ENCODE peak calls at places on chromosomes 2 and 18, in ten cellular contexts. Y is H9; A is GM13976; C is endothelial cell; F is thoracic aorta; Z is body of pancreas; H is RWPE1; I is heart left ventricle; J is IMR-90; N is activated CD8-positive, alpha-beta T cell treated with anti-CD3 and anti-CD28 coated beads for 36 hours. G is an unnamed sample.

GRCh38 chr2:30239308-30240161 is 8.2 kb downstream of the LBH start:
- DNase-seq in C (peak; percentile 72), H (peak; percentile 56), I (peak; percentile 71), Z (peak; percentile 77), A (peak; percentile 65), Y (peak; percentile 84), N (peak; percentile 88), F (no peak), J (peak; percentile 67), G (peak; percentile 76)

GRCh38 chr2:102504833-102505232 is 31.8 kb downstream of the SLC9A4 start:
- DNase-seq in N (no peak), Y (no peak), H (no peak), Z (no peak), J (no peak), A (no peak), I (no peak), F (no peak), C (no peak), G (no peak)

GRCh38 chr18:51751901-51752300 is 554.4 kb upstream of the MEX3C start:
- DNase-seq in A (no peak), C (no peak), F (no peak), H (no peak), Y (no peak), Z (no peak), J (no peak), N (no peak), I (no peak), G (peak; percentile 18)

GRCh38 chr2:46381871-46382270 is 84.7 kb downstream of the EPAS1 start:
- DNase-seq in J (no peak), I (no peak), N (no peak), Z (no peak), Y (peak; percentile 8), F (no peak), C (no peak), H (no peak), A (no peak), G (no peak)

GRCh38 chr2:42044939-42045338 is 2.9 kb upstream of the PKDCC start:
- DNase-seq in Z (no peak), A (no peak), C (no peak), N (no peak), Y (no peak), J (no peak), I (no peak), H (no peak), F (no peak), G (no peak)

GRCh38 chr2:102303589-102303988 is 7.8 kb upstream of the IL1RL1 start:
- DNase-seq in C (no peak), Y (no peak), N (no peak), H (no peak), A (no peak), F (no peak), J (no peak), I (no peak), Z (no peak), G (no peak)

GRCh38 chr18:5421981-5422380 is 121.8 kb downstream of the EPB41L3 start:
- DNase-seq in A (no peak), F (no peak), C (no peak), H (no peak), I (no peak), Z (no peak), N (no peak), J (no peak), Y (no peak), G (no peak)

GRCh38 chr2:200765995-200766660 is 45.6 kb upstream of the BZW1 start:
- DNase-seq in J (peak; percentile 34), I (no peak), F (no peak), Z (no peak), H (peak; percentile 83), N (no peak), A (no peak), Y (no peak), C (no peak), G (peak; percentile 90)

GRCh38 chr2:109612991-109613921 is 510 bp downstream of the SEPTIN10 start:
- DNase-seq in N (no peak), I (peak; percentile 75), F (no peak), Z (peak; percentile 47), J (peak; percentile 61), A (no peak), Y (peak; percentile 39), H (no peak), C (peak; percentile 58), G (peak; percentile 68)

GRCh38 chr2:187826023-187826422 is 271.8 kb upstream of the TFPI start:
- DNase-seq in C (no peak), F (no peak), I (no peak), Z (no peak), N (no peak), J (no peak), Y (no peak), A (no peak), H (no peak), G (peak; percentile 39)

DNA sequence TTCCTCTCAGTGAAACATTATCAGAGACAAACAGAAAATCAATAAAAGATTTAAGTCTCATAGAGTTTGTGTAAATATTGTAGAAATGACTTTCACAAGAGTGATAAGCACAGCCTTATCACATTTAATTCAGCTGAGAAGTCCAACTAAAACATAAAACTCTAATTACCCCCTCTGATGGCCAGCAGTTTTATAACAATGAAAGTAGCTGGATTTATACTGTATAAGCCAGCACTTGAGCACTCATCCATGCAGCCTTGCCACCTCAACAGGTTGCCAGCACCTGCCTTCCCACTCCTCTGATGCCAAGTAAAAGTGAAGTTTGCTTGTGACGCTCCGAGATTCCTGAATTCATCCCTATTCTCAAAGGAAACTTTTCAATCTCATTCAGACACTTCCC is 103.0 kb upstream of the STK39 start:
- DNase-seq in I (no peak), N (no peak), C (no peak), A (no peak), F (no peak), Z (no peak), J (no peak), Y (no peak), H (no peak), G (no peak)
- TF ChIP-seq CTCF in I (no peak), N (no peak), C (no peak), A (no peak), F (no peak), Z (peak; percentile 33), J (no peak), Y (peak; percentile 16), H (no peak), G (no peak)

GRCh38 chr2:191573216-191573615 is 104.7 kb upstream of the NABP1 start:
- DNase-seq in A (no peak), I (no peak), Y (no peak), J (no peak), F (no peak), C (no peak), N (no peak), H (no peak), Z (no peak), G (no peak)

GRCh38 chr2:191574232-191574631 is 103.7 kb upstream of the NABP1 start:
- DNase-seq in A (no peak), H (peak; percentile 14), I (no peak), Z (no peak), F (no peak), Y (no peak), J (no peak), N (no peak), C (no peak), G (no peak)

GRCh38 chr2:191572319-191572718 is 105.6 kb upstream of the NABP1 start:
- DNase-seq in Z (no peak), A (no peak), H (no peak), Y (no peak), F (no peak), I (no peak), J (no peak), N (no peak), C (no peak), G (no peak)

GRCh38 chr2:191569025-191569424 is 108.9 kb upstream of the NABP1 start:
- DNase-seq in I (no peak), N (no peak), C (no peak), Y (peak; percentile 42), H (no peak), F (no peak), J (no peak), Z (no peak), A (no peak), G (no peak)

DNA sequence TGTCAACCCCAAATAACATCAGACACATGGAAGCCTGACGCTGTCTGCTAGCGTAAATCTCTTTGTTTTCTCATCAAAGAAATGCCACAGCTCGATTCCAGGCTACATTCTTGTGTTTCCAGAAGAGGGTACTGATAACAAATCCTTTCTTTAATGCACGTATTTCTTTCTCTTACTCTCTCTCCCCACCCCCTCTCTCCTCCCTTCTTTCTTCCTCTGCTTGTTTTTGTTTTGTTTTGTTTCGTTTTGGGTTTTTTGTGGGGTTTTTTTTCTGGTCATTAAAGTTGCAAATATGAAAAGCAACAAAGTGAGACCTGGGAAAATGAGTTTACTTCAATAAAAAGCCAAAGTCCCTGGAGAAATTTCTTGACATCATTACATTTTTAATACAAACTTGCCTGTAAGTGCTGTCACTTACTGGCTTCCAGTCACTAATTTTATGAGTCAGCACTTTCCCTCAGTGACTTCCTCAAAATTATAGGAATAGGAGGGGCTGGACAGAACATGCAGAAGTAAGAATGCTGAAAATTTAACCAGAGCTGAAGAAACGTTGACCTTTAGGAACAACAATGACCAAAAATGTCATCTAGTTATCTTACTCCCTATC is 106.7 kb upstream of the NABP1 start:
- DNase-seq in H (peak; percentile 44), F (no peak), C (no peak), Z (no peak), Y (no peak), J (peak; percentile 75), I (no peak), N (peak; percentile 35), A (peak; percentile 29), G (peak; percentile 57)
- TF ChIP-seq CTCF in H (peak; percentile 70), F (no peak), C (no peak), Z (no peak), Y (peak; percentile 38), J (peak; percentile 64), I (no peak), N (peak; percentile 50), A (no peak), G (peak; percentile 27)

DNA sequence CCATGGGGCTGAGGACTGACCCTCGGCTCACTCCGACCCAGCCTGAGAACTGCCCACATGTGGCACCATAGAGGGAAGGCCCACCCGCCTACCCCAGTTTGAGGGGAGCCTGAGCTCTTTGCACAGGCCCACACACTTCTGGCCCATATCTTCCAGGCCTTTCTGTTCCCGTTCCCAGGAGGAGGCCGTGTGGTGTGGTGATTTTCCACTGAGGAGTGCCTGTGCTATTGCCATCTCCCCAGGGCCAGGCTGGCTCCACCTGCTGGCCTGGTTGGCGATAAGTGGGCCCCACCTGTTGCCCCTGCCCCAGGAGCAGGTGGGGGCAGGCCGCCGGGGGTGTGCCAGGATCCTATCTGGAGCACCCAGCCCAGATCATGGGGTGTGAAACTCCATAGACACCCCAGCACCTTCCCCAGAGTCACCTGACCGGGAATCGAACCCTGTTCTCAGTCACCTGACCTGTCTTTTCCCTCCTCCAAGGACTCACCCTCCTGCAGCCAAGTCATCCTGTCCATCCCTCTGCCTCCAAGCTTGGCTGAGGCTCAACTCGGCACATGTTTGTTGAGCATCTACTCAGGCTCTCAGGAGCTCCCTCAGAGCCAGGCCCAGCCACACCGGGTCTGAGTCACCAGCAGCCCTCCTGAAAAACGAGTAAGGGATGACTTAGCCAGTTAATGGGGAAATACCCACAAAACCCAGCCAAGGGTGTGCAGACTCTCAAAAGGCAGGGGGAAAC is 120.1 kb downstream of the CYP26B1 start:
- DNase-seq in H (peak; percentile 31), F (no peak), A (no peak), Y (peak; percentile 33), I (peak; percentile 8), J (no peak), C (no peak), Z (no peak), N (no peak), G (peak; percentile 79)
- TF ChIP-seq CTCF in H (no peak), F (no peak), A (no peak), Y (peak; percentile 43), I (no peak), J (no peak), C (no peak), Z (no peak), N (no peak), G (no peak)

GRCh38 chr2:113407446-113408099 is 29.9 kb upstream of the ZNG1B start:
- DNase-seq in Y (no peak), C (no peak), Z (no peak), F (no peak), A (no peak), J (peak; percentile 13), H (peak; percentile 35), N (no peak), I (no peak), G (peak; percentile 48)
- TF ChIP-seq CTCF in Y (peak; percentile 50), C (peak; percentile 29), Z (no peak), F (no peak), A (no peak), J (peak; percentile 16), H (no peak), N (no peak), I (no peak), G (peak; percentile 35)

G was measured in MCF 10A.